ENCODE peak calls at places on chromosomes 13 and 19, in ten cellular contexts. G is IMR-90, F is stomach, Q is endothelial cell of umbilical vein, X is H54, L is GM12892, J is adrenal gland, D is Peyer's patch, N is gastrocnemius medialis, B is breast epithelium. E is an unnamed sample.

GRCh38 chr13:83905641-83906040 is 23.4 kb upstream of the SLITRK1 start:
- DNase-seq in G (no peak), F (no peak), Q (no peak), X (no peak), L (no peak), J (no peak), D (no peak), N (no peak), B (no peak), E (no peak)

GRCh38 chr19:38455031-38455430 is 21.5 kb downstream of the RYR1 start:
- DNase-seq in G (peak; percentile 15), F (no peak), Q (no peak), X (no peak), L (no peak), J (no peak), D (no peak), N (no peak), B (no peak), E (no peak)

GRCh38 chr19:2164020-2164988 is 571 bp downstream of the DOT1L start:
- DNase-seq in G (no peak), F (no peak), Q (peak; percentile 53), X (no peak), L (no peak), J (no peak), D (no peak), N (no peak), B (peak; percentile 47), E (no peak)

GRCh38 chr19:49981603-49982593 is 20.9 kb upstream of the SIGLEC11 start:
- DNase-seq in G (no peak), F (no peak), Q (no peak), X (no peak), L (no peak), J (no peak), D (no peak), N (no peak), B (no peak), E (no peak)

GRCh38 chr19:54332149-54332548 is 6.8 kb downstream of the LILRA4 start:
- DNase-seq in G (no peak), F (no peak), Q (no peak), X (no peak), L (no peak), J (no peak), D (peak; percentile 8), N (no peak), B (no peak), E (no peak)

GRCh38 chr19:17948474-17948966 is 15.7 kb downstream of the CCDC124 start:
- DNase-seq in G (no peak), F (no peak), Q (no peak), X (no peak), L (no peak), J (no peak), D (no peak), N (no peak), B (no peak), E (peak; percentile 30)

GRCh38 chr13:43878897-43879322 is 630 bp downstream of the CCDC122 start:
- DNase-seq in G (peak; percentile 81), F (peak; percentile 71), Q (peak; percentile 64), X (peak; percentile 26), L (peak; percentile 15), J (peak; percentile 74), D (peak; percentile 83), N (peak; percentile 72), B (peak; percentile 40), E (peak; percentile 65)

GRCh38 chr13:101757446-101758039 is 305.1 kb downstream of the ITGBL1 start:
- DNase-seq in G (peak; percentile 50), F (no peak), Q (peak; percentile 68), X (peak; percentile 53), L (peak; percentile 1), J (no peak), D (no peak), N (no peak), B (no peak), E (no peak)

GRCh38 chr19:19659646-19660245 is 3.7 kb downstream of the ATP13A1 start:
- DNase-seq in G (no peak), F (no peak), Q (no peak), X (no peak), L (peak; percentile 3), J (no peak), D (no peak), N (no peak), B (no peak), E (no peak)

GRCh38 chr19:4657262-4657661 is 12.9 kb downstream of the MYDGF start:
- DNase-seq in G (no peak), F (no peak), Q (no peak), X (no peak), L (no peak), J (no peak), D (no peak), N (no peak), B (no peak), E (no peak)

GRCh38 chr13:109448629-109449028 is 337.8 kb downstream of the IRS2 start:
- DNase-seq in G (no peak), F (no peak), Q (no peak), X (no peak), L (no peak), J (no peak), D (no peak), N (no peak), B (no peak), E (no peak)

GRCh38 chr13:83845121-83845520 is 37.2 kb downstream of the SLITRK1 start:
- DNase-seq in G (peak; percentile 4), F (no peak), Q (no peak), X (no peak), L (no peak), J (no peak), D (no peak), N (no peak), B (no peak), E (no peak)

GRCh38 chr19:6318772-6319171 is 14.6 kb downstream of the ACER1 start:
- DNase-seq in G (peak; percentile 10), F (no peak), Q (no peak), X (peak; percentile 90), L (no peak), J (no peak), D (no peak), N (no peak), B (no peak), E (no peak)

GRCh38 chr13:34352958-34353357 is 535.0 kb downstream of the RFC3 start:
- DNase-seq in G (peak; percentile 18), F (no peak), Q (no peak), X (no peak), L (no peak), J (no peak), D (no peak), N (no peak), B (no peak), E (no peak)

GRCh38 chr19:29517946-29518345 is 7.8 kb upstream of the VSTM2B start:
- DNase-seq in G (no peak), F (no peak), Q (no peak), X (no peak), L (no peak), J (no peak), D (no peak), N (no peak), B (no peak), E (no peak)

GRCh38 chr13:39602614-39603366 is at the start of gene LHFPL6:
- DNase-seq in G (peak; percentile 77), F (peak; percentile 73), Q (peak; percentile 81), X (peak; percentile 69), L (peak; percentile 61), J (peak; percentile 81), D (peak; percentile 77), N (peak; percentile 57), B (peak; percentile 66), E (peak; percentile 84)
- TF ChIP-seq POLR2A in G (no peak), F (no peak), Q (peak; percentile 38), X (peak; percentile 77), L (peak; percentile 37), J (peak; percentile 71), D (no peak), N (peak; percentile 74), B (no peak), E (peak; percentile 73)

DNA sequence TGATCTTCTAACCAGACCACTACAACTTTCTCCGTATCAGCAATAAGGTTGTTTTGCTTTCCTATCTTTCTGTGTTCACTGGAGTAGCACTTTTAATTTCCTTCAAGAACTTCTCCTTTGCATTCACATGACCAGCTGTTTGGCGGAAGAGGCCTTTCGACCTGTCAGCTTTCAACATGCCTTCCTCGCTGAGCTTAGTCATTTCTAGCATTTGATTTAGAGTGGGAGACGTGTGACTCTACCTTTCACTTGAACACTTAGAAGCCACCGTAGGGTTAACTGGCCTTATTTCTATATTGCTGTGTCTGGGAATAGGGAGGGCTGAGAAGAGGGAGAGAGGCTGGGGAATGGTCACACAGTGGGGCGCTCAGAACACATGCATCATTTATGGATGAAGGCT is 104.7 kb downstream of the TUBGCP3 start:
- DNase-seq in G (no peak), F (no peak), Q (no peak), X (no peak), L (no peak), J (no peak), D (no peak), N (no peak), B (no peak), E (no peak)
- TF ChIP-seq POLR2A in G (no peak), F (no peak), Q (no peak), X (no peak), L (no peak), J (no peak), D (no peak), N (no peak), B (no peak), E (no peak)

DNA sequence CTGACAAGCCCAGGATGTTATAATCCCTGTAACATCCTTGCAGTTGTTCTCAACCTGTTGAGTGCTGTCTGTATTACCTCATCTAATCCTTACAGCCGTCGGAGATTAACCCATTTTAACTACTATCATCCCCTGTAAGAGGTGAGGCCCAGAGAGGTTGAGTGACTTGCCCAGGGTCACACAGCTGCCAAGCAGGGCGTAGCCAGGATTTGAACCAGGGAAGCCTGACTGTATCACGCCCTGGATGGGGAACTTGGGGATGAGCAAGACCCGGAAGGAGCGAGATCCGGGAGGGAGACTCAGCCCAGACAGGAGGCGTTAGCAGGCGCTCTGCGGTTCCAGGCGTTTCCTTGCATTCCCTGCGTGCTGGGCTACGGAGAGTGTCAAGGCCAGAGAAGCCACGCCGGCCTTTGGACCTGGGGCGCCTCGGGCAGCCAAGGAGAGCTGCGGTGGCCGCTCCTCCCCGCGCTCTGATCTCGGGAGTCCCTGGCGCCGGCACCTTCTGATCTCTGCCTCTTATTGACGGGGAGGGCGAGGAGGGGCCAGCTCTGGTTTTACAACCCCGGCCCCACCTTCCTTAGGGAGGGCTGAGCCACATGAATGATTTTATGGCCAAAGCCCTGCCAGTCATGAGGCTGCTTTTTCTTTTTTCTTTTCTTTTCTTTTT is 6.2 kb downstream of the SULT2B1 start:
- DNase-seq in G (peak; percentile 40), F (peak; percentile 80), Q (no peak), X (no peak), L (no peak), J (peak; percentile 52), D (peak; percentile 94), N (no peak), B (no peak), E (no peak)
- TF ChIP-seq POLR2A in G (no peak), F (no peak), Q (no peak), X (no peak), L (no peak), J (peak; percentile 47), D (peak; percentile 42), N (no peak), B (no peak), E (peak; percentile 18)

DNA sequence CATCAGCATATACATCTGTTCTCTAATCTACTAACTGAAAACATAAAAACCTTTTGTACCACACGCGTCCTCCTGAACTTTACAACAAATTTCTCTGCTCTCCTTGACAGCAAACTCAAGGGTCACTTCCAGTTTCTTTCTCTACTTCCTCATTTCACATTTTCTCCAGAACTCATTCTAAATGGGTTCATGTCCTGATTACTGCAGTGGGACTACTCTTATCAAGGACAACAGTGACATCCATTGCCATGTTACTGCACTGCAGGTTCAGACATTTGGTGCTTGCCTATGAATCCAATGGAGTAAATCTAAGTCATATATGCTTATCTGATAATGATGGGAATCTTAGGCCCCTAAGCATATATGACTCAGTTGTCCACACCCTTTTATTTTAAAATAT is 35.3 kb downstream of the FPR3 start:
- DNase-seq in G (no peak), F (no peak), Q (no peak), X (no peak), L (no peak), J (no peak), D (no peak), N (no peak), B (no peak), E (no peak)
- TF ChIP-seq POLR2A in G (no peak), F (no peak), Q (no peak), X (no peak), L (no peak), J (no peak), D (no peak), N (no peak), B (no peak), E (no peak)